ENCODE peak calls at places on chromosomes 16 and 17, in six cellular contexts. G is HCT116, X is adrenal gland, Y is heart right ventricle, J is neuronal stem cell, B is stomach. R is an unnamed sample. For H3K4me1 and H3K9me3, the result is how much of the 10 kb centered on the place peaks cover.

GRCh38 chr17:44212507-44213402 is 6.7 kb downstream of the UBTF start:
- DNase-seq in Y (no peak), X (peak), B (no peak), G (no peak), J (no peak), R (no peak)

GRCh38 chr16:54822502-54823291 is 108.0 kb upstream of the IRX5 start:
- DNase-seq in Y (no peak), B (no peak), J (no peak), X (no peak), G (no peak), R (no peak)

GRCh38 chr17:21376835-21377690 is 906 bp downstream of the KCNJ12 start:
- DNase-seq in Y (no peak), G (no peak), X (peak), B (peak), J (no peak), R (peak)

GRCh38 chr17:58391302-58391984 is 25.9 kb downstream of the RNF43 start:
- DNase-seq in Y (peak), G (peak), B (peak), J (no peak), X (peak), R (peak)

GRCh38 chr17:17859909-17860760 is 23.3 kb upstream of the SREBF1 start:
- DNase-seq in J (peak), B (peak), G (no peak), X (peak), Y (peak), R (peak)

GRCh38 chr16:22786284-22786683 is 27.7 kb upstream of the HS3ST2 start:
- DNase-seq in G (no peak), Y (no peak), B (no peak), J (no peak), X (no peak), R (no peak)

GRCh38 chr16:48535831-48536599 is 74.0 kb downstream of the N4BP1 start:
- DNase-seq in B (no peak), X (peak), J (peak), Y (peak), G (no peak), R (no peak)

GRCh38 chr16:50467943-50468748 is 80.0 kb upstream of the NKD1 start:
- DNase-seq in G (no peak), J (peak), Y (no peak), X (peak), B (peak), R (no peak)

GRCh38 chr16:72458035-72458434 is 286.1 kb upstream of the PMFBP1 start:
- DNase-seq in B (no peak), X (no peak), Y (no peak), J (no peak), G (no peak), R (no peak)

GRCh38 chr17:37476431-37477130 is 13.1 kb upstream of the DUSP14 start:
- DNase-seq in B (no peak), G (no peak), X (no peak), J (no peak), Y (peak), R (no peak)

GRCh38 chr17:65185686-65186382 is 48.7 kb downstream of the RGS9 start:
- DNase-seq in B (no peak), X (no peak), J (no peak), G (no peak), Y (no peak), R (no peak)

GRCh38 chr16:69399361-69399760 is 13.6 kb upstream of the TERF2 start:
- DNase-seq in Y (no peak), X (no peak), B (no peak), J (no peak), G (no peak), R (no peak)

GRCh38 chr16:48447940-48448536 is 62.8 kb upstream of the SIAH1 start:
- DNase-seq in X (no peak), Y (no peak), B (no peak), J (no peak), G (no peak), R (no peak)

GRCh38 chr17:77124192-77124908 is 16.4 kb upstream of the SEC14L1 start:
- DNase-seq in G (peak), X (peak), J (no peak), B (peak), Y (peak), R (peak)

GRCh38 chr17:29567362-29568330 is 809 bp upstream of the ABHD15 start:
- DNase-seq in B (peak), J (peak), X (peak), G (peak), Y (peak), R (peak)

GRCh38 chr17:57849163-57849873 is 526 bp downstream of the MRPS23 start:
- DNase-seq in Y (no peak), G (no peak), X (no peak), B (no peak), J (no peak), R (no peak)

GRCh38 chr16:8885674-8886592 is 3.8 kb downstream of the LITAFD start:
- DNase-seq in Y (no peak), J (no peak), X (peak), G (no peak), B (no peak), R (peak)

GRCh38 chr17:49515196-49515770 is 20.2 kb downstream of the NGFR start:
- DNase-seq in J (peak), G (peak), X (peak), B (peak), Y (peak), R (peak)

GRCh38 chr16:27321013-27321960 is 7.5 kb downstream of the IL4R start:
- DNase-seq in J (no peak), X (no peak), B (no peak), G (no peak), Y (no peak), R (no peak)
- H3K27ac ChIP-seq in J (no peak), X (peak), B (peak), G (no peak), Y (no peak), R (peak)

DNA sequence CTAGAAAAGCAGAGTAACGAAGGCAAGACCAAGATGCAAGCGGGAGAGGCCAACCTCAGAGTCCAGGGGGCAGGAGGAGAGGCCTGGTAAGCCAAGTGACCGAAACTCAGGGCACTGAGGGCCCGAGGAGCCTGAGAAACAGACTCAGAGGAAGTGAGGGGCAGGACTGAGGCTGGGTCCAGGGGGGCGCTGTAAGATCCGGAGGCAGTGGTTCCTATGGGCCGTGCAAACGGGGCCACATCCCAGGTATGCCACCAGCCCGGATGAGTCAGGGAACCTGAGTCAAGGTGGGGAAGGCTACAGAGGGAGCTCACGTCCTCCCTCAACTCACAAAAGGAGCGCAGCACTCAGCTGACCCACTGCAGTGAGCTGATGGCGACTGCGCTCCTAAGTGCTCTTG is 8.3 kb downstream of the ZDHHC7 start:
- DNase-seq in Y (no peak), X (no peak), J (no peak), G (no peak), B (no peak), R (no peak)
- H3K4me1 ChIP-seq in Y (under half), X (half or more), J (under half), G (under half), B (half or more), R (under half)

DNA sequence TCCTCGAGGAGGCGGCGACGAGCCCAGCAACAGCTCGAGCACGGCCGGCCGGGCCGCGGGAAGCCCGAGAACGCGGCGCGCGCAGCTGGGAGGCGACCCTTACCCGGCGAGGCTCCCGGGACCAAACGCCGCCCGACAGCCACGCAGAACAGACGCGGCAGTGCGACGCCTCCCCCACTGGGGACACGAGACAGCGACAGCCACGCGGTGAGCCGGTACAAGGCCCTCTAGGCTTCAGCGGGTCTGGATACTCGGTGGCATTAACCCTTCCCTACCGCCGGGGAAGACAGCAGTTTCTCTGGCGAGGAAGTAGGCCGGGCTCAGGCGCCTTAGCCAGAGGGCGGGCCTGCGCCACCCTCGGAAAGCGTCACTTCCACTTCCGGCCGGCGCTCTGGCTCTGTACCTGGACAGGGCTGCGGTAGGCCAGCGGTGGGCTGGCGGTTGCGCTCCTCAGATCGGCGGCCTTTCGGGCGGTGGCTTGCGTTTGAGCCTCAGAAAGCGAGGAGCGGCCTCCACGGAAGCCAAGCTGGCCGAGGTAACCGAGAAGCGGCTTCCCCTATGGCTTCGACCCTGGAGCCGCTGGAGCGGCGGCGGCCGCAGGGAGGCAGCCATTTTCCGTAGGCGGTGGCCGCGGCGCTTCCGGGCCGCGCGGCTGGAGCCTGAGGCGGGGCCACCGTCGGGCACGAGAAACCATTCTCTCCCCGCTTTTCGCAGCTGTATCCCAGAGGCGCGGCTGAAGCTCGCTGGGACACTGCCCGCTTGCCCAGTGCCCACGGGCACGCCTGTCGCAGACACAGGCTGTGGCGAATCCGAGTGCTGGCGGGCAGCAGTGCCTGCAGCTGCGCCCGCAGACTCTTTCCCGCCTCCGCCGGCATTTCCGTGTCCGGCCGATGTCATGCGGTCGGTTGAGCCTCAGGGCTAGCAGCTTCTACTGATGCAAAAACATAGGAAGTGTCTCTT is at the start of the genes TIGD7 and ZNF75A:
- DNase-seq in Y (peak), J (peak), G (peak), X (peak), B (peak), R (peak)
- H3K9me3 ChIP-seq in Y (under half), J (half or more), G (under half), X (under half), B (under half), R (under half)

GRCh38 chr17:78764871-78765270 is 17.2 kb downstream of the CYTH1 start:
- DNase-seq in J (no peak), G (no peak), X (no peak), Y (no peak), B (no peak), R (no peak)

GRCh38 chr17:78765821-78766220 is 16.3 kb downstream of the CYTH1 start:
- DNase-seq in Y (no peak), X (no peak), J (no peak), B (no peak), G (no peak), R (no peak)

GRCh38 chr17:78766225-78766624 is 15.8 kb downstream of the CYTH1 start:
- DNase-seq in G (no peak), X (no peak), B (no peak), J (no peak), Y (no peak), R (no peak)

GRCh38 chr17:78767806-78768205 is 14.3 kb downstream of the CYTH1 start:
- DNase-seq in B (no peak), J (no peak), G (no peak), X (no peak), Y (no peak), R (no peak)

DNA sequence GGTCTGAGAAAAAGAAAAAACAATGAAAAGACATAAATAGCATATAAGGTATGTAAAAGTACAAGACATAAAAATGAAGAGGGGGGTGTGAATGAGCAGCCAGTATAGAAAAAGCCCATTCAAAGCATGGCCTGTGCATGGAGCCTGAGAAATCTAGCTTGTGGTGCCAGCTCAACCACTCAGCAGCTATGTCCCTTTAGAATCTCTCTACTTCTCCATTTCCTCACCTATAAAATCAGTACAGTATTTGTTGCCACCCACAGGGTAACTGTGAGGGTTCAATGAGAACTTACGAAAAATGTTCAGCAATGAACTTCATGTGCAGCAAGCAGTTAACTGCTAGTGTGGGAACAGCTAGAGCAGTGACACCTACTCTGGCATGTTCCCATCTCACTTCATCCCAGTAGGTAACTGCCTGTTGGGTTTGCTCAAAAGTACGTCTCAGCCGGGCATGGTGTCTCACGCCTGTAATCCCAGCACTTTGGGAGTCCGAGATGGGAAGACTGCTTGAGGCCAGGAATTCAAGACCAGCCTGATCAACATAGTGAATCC is 15.3 kb downstream of the CYTH1 start:
- DNase-seq in Y (no peak), X (no peak), B (no peak), J (no peak), G (no peak), R (no peak)
- H3K27ac ChIP-seq in Y (no peak), X (no peak), B (peak), J (no peak), G (no peak), R (no peak)

DNA sequence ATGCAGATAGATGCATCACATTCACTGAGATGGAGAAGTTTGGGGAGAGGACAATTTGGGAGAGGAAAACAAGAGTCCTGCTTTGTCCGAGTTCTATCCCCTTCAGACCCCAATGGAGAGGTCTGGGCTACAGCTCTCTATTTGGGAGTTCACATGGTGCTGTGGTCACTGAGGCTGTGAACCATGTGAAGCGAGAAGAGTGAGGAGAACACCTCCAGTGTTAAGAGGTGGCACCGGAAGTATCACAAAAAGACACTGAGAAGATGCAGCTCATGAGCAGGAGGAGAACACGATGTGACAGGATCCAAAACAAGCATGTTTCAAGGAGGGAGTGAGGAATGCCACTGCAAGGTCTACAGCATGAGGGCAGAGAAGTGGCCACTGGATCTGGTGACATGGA is 39.7 kb downstream of the PIK3R5 start:
- DNase-seq in Y (no peak), J (no peak), B (no peak), G (no peak), X (no peak), R (no peak)
- H3K4me1 ChIP-seq in Y (under half), J (under half), B (under half), G (under half), X (under half), R (under half)

R was measured in small intestine.